ENCODE peak calls at places on chromosomes 12 and 14, in four cellular contexts. N is CD8-positive, alpha-beta T cell; R is activated CD4-positive, alpha-beta T cell treated with anti-CD3 and anti-CD28 coated beads, Interleukin-2, amount 50 U/mL, for 48 hours; E is kidney tubule cell. H is an unnamed sample.

GRCh38 chr14:73833530-73834257 is 17.9 kb upstream of the PTGR2 start:
- DNase-seq in N (no peak), R (no peak), E (peak), H (no peak)

GRCh38 chr14:95222870-95223398 is 65.6 kb upstream of the DICER1 start:
- DNase-seq in N (no peak), R (no peak), E (peak), H (no peak)

GRCh38 chr14:102953100-102953499 is 30.6 kb downstream of the AMN start:
- DNase-seq in N (no peak), R (no peak), E (no peak), H (no peak)

GRCh38 chr12:120928864-120929652 is 24.9 kb upstream of the SPPL3 start:
- DNase-seq in N (no peak), R (no peak), E (peak), H (no peak)

GRCh38 chr12:4562034-4562657 is at the start of gene DYRK4:
- DNase-seq in N (no peak), R (peak), E (peak), H (no peak)

GRCh38 chr12:47377414-47378221 is 297.9 kb upstream of the AMIGO2 start:
- DNase-seq in N (no peak), R (no peak), E (peak), H (no peak)

GRCh38 chr12:94427520-94428381 is 31.9 kb downstream of the CEP83 start:
- DNase-seq in N (no peak), R (no peak), E (peak), H (peak)

GRCh38 chr12:63779498-63780481 is at the start of gene RXYLT1:
- DNase-seq in N (peak), R (peak), E (peak), H (peak)

GRCh38 chr14:94048676-94049624 is 22.8 kb downstream of the OTUB2 start:
- DNase-seq in N (no peak), R (no peak), E (no peak), H (no peak)

GRCh38 chr14:101120636-101121398 is 217.3 kb upstream of the RTL1 start:
- DNase-seq in N (no peak), R (peak), E (no peak), H (peak)

GRCh38 chr14:94970937-94971730 is 186.2 kb downstream of the DICER1 start:
- DNase-seq in N (no peak), R (no peak), E (no peak), H (no peak)

GRCh38 chr12:49456280-49456679 is 82.5 kb upstream of the KCNH3 start:
- DNase-seq in N (no peak), R (no peak), E (no peak), H (no peak)

H was measured in Jurkat, Clone E6-1.